ENCODE peak calls at places on chromosome 13, in ten cellular contexts. H, A, D, R, N, G, Q, T, M and J are unnamed samples.

GRCh38 chr13:109784590-109785140 is 1.7 kb downstream of the IRS2 start:
- DNase-seq in M (peak), D (peak), Q (no peak), A (peak), H (peak), G (peak), N (peak), T (peak), R (no peak), J (peak)

GRCh38 chr13:39038569-39038898 is 278 bp downstream of the NHLRC3 start:
- DNase-seq in M (no peak), T (no peak), G (no peak), A (peak), R (no peak), N (peak), Q (no peak), D (no peak), H (peak), J (no peak)

GRCh38 chr13:97263160-97263559 is 41.0 kb downstream of the MBNL2 start:
- DNase-seq in A (no peak), R (no peak), D (no peak), N (no peak), H (no peak), G (no peak), T (no peak), Q (no peak), M (no peak), J (no peak)

GRCh38 chr13:79995334-79995733 is 345.6 kb downstream of the SPRY2 start:
- DNase-seq in H (no peak), Q (peak), A (no peak), M (no peak), D (peak), R (no peak), N (no peak), T (peak), G (no peak), J (no peak)

GRCh38 chr13:75250526-75251183 is 231.3 kb downstream of the TBC1D4 start:
- DNase-seq in T (peak), Q (peak), A (peak), N (peak), R (no peak), H (no peak), G (no peak), M (no peak), D (peak), J (no peak)

GRCh38 chr13:37869756-37870488 is at the start of gene TRPC4:
- DNase-seq in D (peak), Q (peak), G (no peak), M (peak), H (no peak), T (peak), A (peak), R (no peak), N (peak), J (peak)

GRCh38 chr13:23651887-23652286 is 81.7 kb downstream of the TNFRSF19 start:
- DNase-seq in A (no peak), N (no peak), M (no peak), G (no peak), D (no peak), R (no peak), T (no peak), H (no peak), Q (no peak), J (no peak)

GRCh38 chr13:52070929-52071523 is 46.5 kb downstream of the UTP14C start:
- DNase-seq in Q (peak), N (peak), R (no peak), A (no peak), M (no peak), T (peak), H (no peak), G (no peak), D (peak), J (peak)

GRCh38 chr13:102317593-102317992 is 84.3 kb downstream of the FGF14 start:
- DNase-seq in A (peak), R (no peak), H (no peak), N (peak), G (no peak), D (no peak), T (peak), Q (no peak), M (no peak), J (peak)

GRCh38 chr13:21812192-21812626 is 141.3 kb downstream of the FGF9 start:
- DNase-seq in A (no peak), T (no peak), R (no peak), M (peak), G (no peak), N (no peak), Q (peak), H (no peak), D (no peak), J (peak)

GRCh38 chr13:104318121-104318520 is 1251.9 kb upstream of the SLC10A2 start:
- DNase-seq in R (no peak), D (peak), T (peak), G (no peak), Q (no peak), H (no peak), M (no peak), A (no peak), N (no peak), J (peak)

GRCh38 chr13:48749144-48749543 is 95.4 kb downstream of the CYSLTR2 start:
- DNase-seq in R (no peak), G (no peak), Q (no peak), D (peak), H (no peak), A (no peak), N (no peak), M (no peak), T (peak), J (no peak)

GRCh38 chr13:51243227-51243626 is 21.0 kb downstream of the FAM124A start:
- DNase-seq in H (no peak), G (no peak), A (no peak), D (no peak), M (no peak), T (no peak), Q (no peak), N (no peak), R (no peak), J (no peak)

GRCh38 chr13:73365240-73365639 is 306.4 kb downstream of the KLF5 start:
- DNase-seq in G (no peak), R (no peak), N (no peak), H (no peak), T (no peak), Q (peak), D (no peak), M (no peak), A (no peak), J (peak)

GRCh38 chr13:27830010-27830409 is 37.7 kb downstream of the GSX1 start:
- DNase-seq in M (peak), T (peak), G (peak), Q (peak), N (peak), D (no peak), R (peak), H (peak), A (peak), J (peak)

GRCh38 chr13:91313103-91313502 is 34.4 kb upstream of the MIR17HG start:
- DNase-seq in A (no peak), R (peak), G (no peak), N (peak), D (peak), T (peak), H (peak), M (no peak), Q (no peak), J (peak)

GRCh38 chr13:102771298-102772041 is 2.1 kb downstream of the TEX30 start:
- DNase-seq in D (no peak), A (no peak), H (no peak), G (no peak), R (no peak), Q (no peak), N (no peak), M (no peak), T (no peak), J (peak)

GRCh38 chr13:42553098-42554046 is 20.6 kb upstream of the TNFSF11 start:
- DNase-seq in D (peak), M (no peak), G (no peak), R (no peak), Q (peak), A (no peak), H (no peak), T (peak), N (peak), J (no peak)

GRCh38 chr13:112606125-112607001 is 18.4 kb upstream of the TUBGCP3 start:
- DNase-seq in M (peak), D (peak), A (peak), T (peak), R (peak), Q (peak), N (peak), G (peak), H (peak), J (peak)

GRCh38 chr13:98576215-98576945 is 527 bp downstream of the STK24 start:
- DNase-seq in N (peak), R (peak), Q (peak), G (no peak), H (peak), M (peak), D (no peak), A (peak), T (no peak), J (peak)